ENCODE peak calls at places on chromosomes 11 and 22, in four cellular contexts. E is HepG2, M is GM12878, F is H1. U is an unnamed sample. For H3K4me1, the result is how much of the 10 kb centered on the place peaks cover.

GRCh38 chr11:134668796-134669195 is 256.8 kb upstream of the B3GAT1 start:
- DNase-seq in E (no peak), M (no peak), F (no peak), U (no peak)

GRCh38 chr11:120306519-120307242 is 18.4 kb upstream of the TLCD5 start:
- DNase-seq in E (no peak), M (no peak), F (peak), U (peak)

GRCh38 chr11:69694781-69695180 is 9.0 kb downstream of the FGF19 start:
- DNase-seq in E (no peak), M (no peak), F (no peak), U (no peak)

GRCh38 chr11:75013051-75013450 is 24.3 kb downstream of the NEU3 start:
- DNase-seq in E (peak), M (no peak), F (no peak), U (no peak)

GRCh38 chr11:94525933-94526332 is 13.7 kb downstream of the C11orf97 start:
- DNase-seq in E (no peak), M (no peak), F (no peak), U (no peak)

GRCh38 chr11:76799061-76799804 is 16.1 kb downstream of the TSKU start:
- DNase-seq in E (peak), M (no peak), F (no peak), U (no peak)

GRCh38 chr11:34214961-34215805 is 109.8 kb downstream of the NAT10 start:
- DNase-seq in E (no peak), M (no peak), F (no peak), U (no peak)

GRCh38 chr11:126355324-126355925 is at the start of gene ST3GAL4:
- DNase-seq in E (peak), M (peak), F (peak), U (peak)

DNA sequence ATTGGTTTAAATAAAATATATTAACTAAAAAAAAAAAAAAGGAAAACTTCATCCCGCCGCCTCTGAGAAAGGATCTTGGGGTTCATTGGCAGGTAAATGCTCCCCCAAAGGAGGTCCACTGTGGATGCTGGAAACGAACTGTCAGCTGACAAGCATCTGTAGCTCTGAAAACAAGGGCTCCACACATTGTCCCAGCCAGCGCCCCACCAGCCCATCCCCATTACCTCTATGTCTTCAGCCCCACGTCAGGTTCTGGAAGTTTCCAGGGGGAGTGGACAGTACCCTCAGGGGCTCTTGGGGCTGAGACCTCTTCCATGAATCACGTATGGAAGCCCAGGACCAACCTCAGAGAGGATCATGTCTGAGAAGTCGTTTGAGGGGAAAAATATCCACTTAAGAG is 66.4 kb upstream of the WNT7B start:
- DNase-seq in E (no peak), M (no peak), F (no peak), U (no peak)
- TF ChIP-seq SUZ12 in E (no peak), M (no peak), F (no peak), U (no peak)

GRCh38 chr11:92295175-92296137 is 70.8 kb downstream of the FAT3 start:
- DNase-seq in E (no peak), M (no peak), F (no peak), U (no peak)
- TF ChIP-seq YY1 in E (no peak), M (no peak), F (no peak), U (no peak)

GRCh38 chr22:30947821-30948454 is 20.6 kb downstream of the MORC2 start:
- DNase-seq in E (peak), M (no peak), F (no peak), U (no peak)
- H3K4me1 ChIP-seq in E (under half), M (under half), F (under half), U (under half)

GRCh38 chr22:38861170-38861874 is 10.7 kb downstream of the CBX6 start:
- DNase-seq in E (no peak), M (no peak), F (no peak), U (no peak)
- TF ChIP-seq SUZ12 in E (no peak), M (no peak), F (no peak), U (no peak)

GRCh38 chr11:113894421-113894996 is 10.1 kb upstream of the HTR3B start:
- DNase-seq in E (no peak), M (no peak), F (no peak), U (no peak)

GRCh38 chr11:113895367-113896155 is 9.0 kb upstream of the HTR3B start:
- DNase-seq in E (no peak), M (no peak), F (no peak), U (no peak)

GRCh38 chr11:113901141-113901540 is 3.5 kb upstream of the HTR3B start:
- DNase-seq in E (no peak), M (no peak), F (no peak), U (no peak)

DNA sequence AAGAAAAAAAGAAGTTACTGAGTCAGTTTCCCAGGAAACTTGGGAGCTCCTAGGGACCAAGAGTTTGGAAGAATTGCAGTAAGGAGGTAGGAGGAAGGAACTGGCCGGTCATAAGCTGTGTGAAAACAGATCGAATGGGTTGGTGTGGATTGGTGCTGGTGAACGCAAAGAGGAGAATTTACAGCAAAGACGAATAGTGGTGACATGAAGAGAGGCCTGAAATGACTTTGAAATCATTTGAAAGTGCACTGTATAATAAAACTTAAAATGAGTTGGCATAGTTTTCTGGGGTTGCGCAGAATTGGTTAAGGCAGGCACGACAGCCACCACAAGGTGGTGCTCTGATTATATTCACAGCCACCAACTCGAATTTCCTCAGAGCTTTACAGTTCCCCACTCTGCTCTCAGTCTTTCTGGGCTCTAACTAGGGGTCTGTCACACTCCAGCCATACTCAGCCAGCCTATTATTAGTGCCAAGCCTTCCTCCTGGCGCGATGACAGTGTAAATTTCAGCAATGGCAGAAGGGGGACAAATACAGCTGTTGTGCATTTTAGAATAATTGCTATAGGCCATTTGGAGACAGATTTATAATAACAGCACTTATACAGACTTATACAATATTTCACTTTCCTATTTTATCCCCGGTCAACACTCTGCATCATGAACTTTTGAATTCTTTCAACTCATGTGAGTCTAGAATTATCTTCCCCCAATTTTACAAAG is 8.3 kb upstream of the HTR3B start:
- DNase-seq in E (no peak), M (no peak), F (no peak), U (no peak)
- TF ChIP-seq YY1 in E (no peak), M (no peak), F (no peak), U (no peak)

GRCh38 chr11:132501356-132501755 is 1030.9 kb downstream of the OPCML start:
- DNase-seq in E (no peak), M (no peak), F (no peak), U (no peak)
- H3K4me1 ChIP-seq in E (under half), M (under half), F (under half), U (under half)

GRCh38 chr11:45757672-45758071 is 47.3 kb upstream of the SLC35C1 start:
- DNase-seq in E (no peak), M (no peak), F (no peak), U (no peak)

GRCh38 chr11:45754261-45754709 is 50.7 kb upstream of the SLC35C1 start:
- DNase-seq in E (peak), M (no peak), F (no peak), U (no peak)

GRCh38 chr11:45754746-45755145 is 50.2 kb upstream of the SLC35C1 start:
- DNase-seq in E (no peak), M (no peak), F (no peak), U (no peak)

GRCh38 chr11:45756384-45757010 is 48.5 kb upstream of the SLC35C1 start:
- DNase-seq in E (no peak), M (no peak), F (no peak), U (peak)

GRCh38 chr11:45755281-45755859 is 49.6 kb upstream of the SLC35C1 start:
- DNase-seq in E (no peak), M (no peak), F (no peak), U (no peak)
- TF ChIP-seq SUZ12 in E (no peak), M (no peak), F (no peak), U (no peak)

GRCh38 chr22:29536411-29536810 is 17.1 kb downstream of the THOC5 start:
- DNase-seq in E (no peak), M (no peak), F (no peak), U (no peak)

GRCh38 chr22:29539105-29539504 is 14.5 kb downstream of the THOC5 start:
- DNase-seq in E (no peak), M (no peak), F (no peak), U (no peak)

DNA sequence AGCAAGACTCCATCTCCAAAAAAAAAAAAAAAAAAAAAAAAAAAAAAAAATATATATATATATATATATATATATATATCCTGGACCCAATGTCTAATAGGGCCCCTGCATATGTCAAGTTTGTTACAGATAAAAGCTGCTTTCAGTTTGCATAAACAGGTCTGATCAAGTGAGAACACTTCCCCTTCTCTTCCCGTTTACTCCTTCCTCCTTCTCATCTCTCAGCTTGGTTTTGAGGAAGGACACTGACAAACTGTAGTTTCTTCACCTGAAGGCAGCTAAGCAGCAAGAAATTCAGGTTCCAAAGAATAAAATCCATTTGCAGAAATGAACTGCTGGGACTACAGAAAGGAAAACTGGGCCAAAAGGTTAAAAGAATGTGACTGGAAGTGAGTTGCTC is 11.7 kb downstream of the THOC5 start:
- DNase-seq in E (no peak), M (no peak), F (no peak), U (no peak)
- TF ChIP-seq YY1 in E (no peak), M (no peak), F (no peak), U (no peak)

DNA sequence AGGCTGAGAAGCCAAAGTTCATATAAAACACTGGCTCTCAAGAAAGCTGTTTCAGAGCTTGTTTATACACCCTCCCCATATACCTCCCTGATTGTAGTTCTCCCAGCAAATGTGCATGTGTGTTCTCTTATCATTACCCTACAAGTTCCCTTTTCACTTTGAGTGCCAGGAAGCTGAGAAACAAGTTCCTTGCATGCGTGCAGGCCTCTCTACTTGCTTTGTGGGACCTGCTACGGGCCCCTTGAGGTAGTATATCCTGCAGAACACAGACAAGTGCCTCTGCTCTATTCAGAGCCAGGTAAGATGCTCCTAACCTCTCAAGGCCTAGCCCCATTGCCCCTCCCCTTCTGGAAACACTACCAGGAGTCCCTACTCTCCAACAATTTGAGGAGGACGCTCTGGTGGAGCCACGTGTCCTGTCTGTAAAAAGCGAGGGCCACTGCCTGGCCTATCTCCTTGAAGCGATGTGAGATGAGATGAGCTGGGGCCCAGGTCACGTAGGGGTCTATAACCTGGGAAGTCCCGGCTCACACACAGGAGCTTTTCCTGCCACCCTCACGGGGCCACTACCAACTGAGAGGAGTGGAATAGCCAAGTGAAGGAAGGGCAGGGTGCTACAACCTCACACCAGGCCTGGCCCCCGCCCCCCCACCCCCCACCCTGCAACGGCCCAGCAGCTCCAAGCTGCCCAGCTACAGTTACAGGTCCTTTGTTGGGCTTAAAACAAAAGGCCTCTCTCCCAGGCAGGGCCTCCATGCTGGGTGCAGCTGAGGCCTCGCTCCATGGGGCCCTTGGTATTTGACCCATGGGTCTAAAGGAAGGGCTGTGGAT is 2.6 kb upstream of the ATP5MGL start:
- DNase-seq in E (no peak), M (no peak), F (no peak), U (no peak)
- H3K4me1 ChIP-seq in E (half or more), M (under half), F (under half), U (under half)

U was measured in NT2/D1.